ENCODE peak calls at places on chromosomes 7 and 10, in five cellular contexts. M is GM23248, F is fibroblast of lung, S is adipocyte, O is cardiac muscle cell. Z is an unnamed sample. For H3K9me3 and H3K36me3, the result is how much of the 10 kb centered on the place peaks cover.

GRCh38 chr7:149826344-149827088 is 11.7 kb upstream of the ZNF862 start:
- DNase-seq in O (no peak), F (no peak), M (no peak), S (no peak), Z (no peak)

GRCh38 chr10:104077282-104078151 is 8.2 kb downstream of the COL17A1 start:
- DNase-seq in M (no peak), F (no peak), O (no peak), S (no peak), Z (no peak)

GRCh38 chr10:128660726-128661125 is 534.5 kb upstream of the MKI67 start:
- DNase-seq in F (no peak), O (no peak), S (no peak), M (no peak), Z (no peak)

GRCh38 chr7:28355553-28356319 is 56.6 kb upstream of the CREB5 start:
- DNase-seq in M (no peak), S (no peak), F (peak), O (no peak), Z (no peak)

GRCh38 chr10:93566435-93567276 is at the start of gene FFAR4:
- DNase-seq in O (peak), S (peak), M (peak), F (no peak), Z (peak)

GRCh38 chr7:80843018-80843671 is 75.7 kb downstream of the SEMA3C start:
- DNase-seq in O (no peak), F (peak), M (no peak), S (no peak), Z (no peak)

GRCh38 chr10:71719042-71719441 is 536 bp downstream of the C10orf105 start:
- DNase-seq in S (no peak), M (peak), O (peak), F (no peak), Z (peak)

GRCh38 chr10:53697038-53697437 is 924.5 kb upstream of the MBL2 start:
- DNase-seq in F (peak), O (no peak), S (no peak), M (no peak), Z (no peak)

GRCh38 chr7:91953618-91954017 is 13.0 kb downstream of the AKAP9 start:
- DNase-seq in S (no peak), O (peak), F (peak), M (peak), Z (no peak)

GRCh38 chr10:57979466-57979865 is 288.2 kb downstream of the IPMK start:
- DNase-seq in O (peak), M (peak), S (no peak), F (peak), Z (no peak)

GRCh38 chr7:80312139-80312661 is 177.6 kb downstream of the GNAI1 start:
- DNase-seq in S (peak), F (peak), M (peak), O (peak), Z (peak)

GRCh38 chr7:30285067-30285530 is 702 bp downstream of the ZNRF2 start:
- DNase-seq in M (peak), S (peak), F (peak), O (peak), Z (no peak)

GRCh38 chr7:44177570-44178131 is 11.6 kb downstream of the GCK start:
- DNase-seq in M (peak), O (peak), S (peak), F (peak), Z (peak)

GRCh38 chr7:1742555-1743303 is 72.7 kb downstream of the ELFN1 start:
- DNase-seq in O (peak), F (peak), M (peak), S (peak), Z (no peak)

GRCh38 chr7:56157238-56157790 is 41.1 kb upstream of the NUPR2 start:
- DNase-seq in F (no peak), S (no peak), M (no peak), O (no peak), Z (no peak)

GRCh38 chr7:50962962-50963374 is 180.3 kb upstream of the GRB10 start:
- DNase-seq in S (peak), O (peak), M (peak), F (peak), Z (peak)

GRCh38 chr10:62554632-62555199 is 180.5 kb downstream of the ZNF365 start:
- DNase-seq in O (peak), F (peak), M (peak), S (peak), Z (peak)

GRCh38 chr10:73873163-73873842 is 1.1 kb downstream of the CAMK2G start:
- DNase-seq in F (no peak), S (no peak), O (no peak), M (no peak), Z (no peak)

GRCh38 chr10:86969421-86970041 is 1.2 kb downstream of the ADIRF start:
- DNase-seq in O (peak), S (peak), F (no peak), M (peak), Z (peak)

GRCh38 chr7:142956951-142957623 is 5.1 kb downstream of the KEL start:
- DNase-seq in O (peak), S (no peak), F (peak), M (no peak), Z (no peak)

GRCh38 chr7:18978108-18978495 is 139.3 kb downstream of the TWIST1 start:
- DNase-seq in M (peak), S (peak), F (peak), O (peak), Z (no peak)

GRCh38 chr10:43111921-43112607 is 26.2 kb upstream of the CSGALNACT2 start:
- DNase-seq in F (no peak), M (no peak), S (no peak), O (no peak), Z (no peak)

GRCh38 chr7:149090397-149091195 is at the start of gene ZNF786:
- DNase-seq in S (peak), F (peak), O (peak), M (peak), Z (peak)

GRCh38 chr7:127918130-127918529 is 113.1 kb downstream of the LRRC4 start:
- DNase-seq in O (no peak), S (no peak), F (no peak), M (no peak), Z (no peak)

GRCh38 chr7:89002942-89003618 is 207.5 kb upstream of the TEX47 start:
- DNase-seq in O (peak), F (no peak), S (peak), M (peak), Z (no peak)

GRCh38 chr10:89470628-89471027 is 56.3 kb downstream of the IFIT5 start:
- DNase-seq in F (no peak), M (no peak), O (no peak), S (peak), Z (no peak)

GRCh38 chr7:155231241-155231800 is 66.4 kb upstream of the INSIG1 start:
- DNase-seq in M (no peak), F (no peak), O (no peak), S (no peak), Z (no peak)

GRCh38 chr7:80359476-80359875 is 152.4 kb downstream of the GNAT3 start:
- DNase-seq in M (no peak), O (no peak), F (no peak), S (no peak), Z (no peak)

GRCh38 chr10:96955733-96956132 is 123.6 kb downstream of the LCOR start:
- DNase-seq in F (no peak), S (no peak), O (no peak), M (no peak), Z (no peak)

GRCh38 chr10:125407000-125407502 is 246.7 kb upstream of the CTBP2 start:
- DNase-seq in S (no peak), M (peak), F (peak), O (no peak), Z (peak)

GRCh38 chr10:86569335-86569734 is 47.7 kb upstream of the WAPL start:
- DNase-seq in O (no peak), M (no peak), F (no peak), S (no peak), Z (no peak)

GRCh38 chr7:17247357-17247756 is 51.1 kb upstream of the AHR start:
- DNase-seq in S (no peak), O (no peak), F (no peak), M (no peak), Z (no peak)
- H3K9me3 ChIP-seq in S (under half), O (under half), F (under half), M (under half), Z (under half)

GRCh38 chr10:101585841-101586240 is 2.2 kb downstream of the POLL start:
- DNase-seq in F (no peak), M (no peak), O (no peak), S (no peak), Z (no peak)

GRCh38 chr10:101587725-101588614 is at the start of the genes DPCD and POLL:
- DNase-seq in S (peak), F (peak), O (peak), M (peak), Z (peak)

GRCh38 chr10:101588879-101589278 is 758 bp downstream of the DPCD start:
- DNase-seq in O (peak), S (peak), M (peak), F (peak), Z (no peak)
- H3K4me3 ChIP-seq in O (peak), S (peak), M (peak), F (peak), Z (peak)

GRCh38 chr10:124048371-124049290 is 44.8 kb downstream of the CHST15 start:
- DNase-seq in F (no peak), S (no peak), O (peak), M (no peak), Z (no peak)
- H3K36me3 ChIP-seq in F (under half), S (under half), O (under half), M (under half), Z (under half)

GRCh38 chr7:15284406-15284805 is 277.4 kb downstream of the AGMO start:
- DNase-seq in O (no peak), F (no peak), S (peak), M (no peak), Z (no peak)

GRCh38 chr7:15280078-15280734 is 281.6 kb downstream of the AGMO start:
- DNase-seq in S (peak), F (no peak), O (no peak), M (peak), Z (peak)
- H3K9me3 ChIP-seq in S (under half), F (under half), O (under half), M (under half), Z (under half)